ENCODE peak calls at places on chromosomes 11 and 22, in eight cellular contexts. K, G, H, D, P, I, S and U are unnamed samples.

GRCh38 chr11:77322506-77322905 is 21.0 kb upstream of the GDPD4 start:
- DNase-seq in I (peak; percentile 8), H (no peak), P (no peak), G (no peak), S (no peak), D (no peak), K (no peak), U (no peak)

GRCh38 chr22:33274214-33274828 is 216.1 kb upstream of the SYN3 start:
- DNase-seq in I (no peak), S (peak; percentile 50), D (peak; percentile 71), G (peak; percentile 17), H (no peak), P (peak; percentile 22), K (no peak), U (peak; percentile 37)

GRCh38 chr11:114111369-114112042 is 52.0 kb downstream of the ZBTB16 start:
- DNase-seq in P (no peak), K (no peak), H (no peak), I (peak; percentile 18), S (no peak), G (no peak), D (no peak), U (no peak)

GRCh38 chr11:37710031-37710430 is 1112.0 kb upstream of the RAG2 start:
- DNase-seq in S (no peak), I (no peak), H (no peak), G (no peak), D (no peak), P (no peak), K (no peak), U (no peak)

GRCh38 chr11:76307978-76308747 is 72.8 kb downstream of the THAP12 start:
- DNase-seq in S (no peak), H (no peak), P (no peak), D (no peak), G (no peak), K (no peak), I (no peak), U (no peak)

GRCh38 chr22:43118953-43119458 is 8.5 kb downstream of the BIK start:
- DNase-seq in H (no peak), K (no peak), P (no peak), D (no peak), S (no peak), G (no peak), I (no peak), U (peak; percentile 62)

GRCh38 chr11:76577199-76577920 is 93.2 kb downstream of the LRRC32 start:
- DNase-seq in D (no peak), P (no peak), S (no peak), I (no peak), H (no peak), K (no peak), G (no peak), U (peak; percentile 56)

GRCh38 chr11:68297812-68298658 is 14.4 kb upstream of the LRP5 start:
- DNase-seq in S (peak; percentile 75), H (peak; percentile 70), D (peak; percentile 85), I (peak; percentile 65), P (peak; percentile 68), G (peak; percentile 78), K (peak; percentile 52), U (peak; percentile 95)

GRCh38 chr22:27139935-27140493 is 482.6 kb downstream of the MIAT start:
- DNase-seq in D (no peak), G (no peak), S (no peak), I (no peak), P (no peak), K (no peak), H (no peak), U (no peak)

GRCh38 chr22:47593291-47593690 is 830.8 kb downstream of the TBC1D22A start:
- DNase-seq in S (no peak), D (no peak), I (no peak), P (no peak), K (no peak), H (no peak), G (no peak), U (no peak)

GRCh38 chr11:119694334-119694733 is 34.7 kb downstream of the NECTIN1 start:
- DNase-seq in S (no peak), P (peak; percentile 84), G (no peak), K (no peak), I (no peak), D (no peak), H (no peak), U (peak; percentile 70)

GRCh38 chr22:41530612-41531421 is 13.5 kb downstream of the POLR3H start:
- DNase-seq in G (no peak), I (no peak), D (no peak), H (no peak), K (no peak), S (no peak), P (no peak), U (no peak)

GRCh38 chr11:24556693-24557092 is 59.8 kb downstream of the LUZP2 start:
- DNase-seq in S (no peak), I (no peak), H (no peak), G (no peak), K (no peak), D (no peak), P (no peak), U (no peak)

GRCh38 chr11:56932572-56933235 is 56.0 kb upstream of the OR5AK2 start:
- DNase-seq in K (peak; percentile 63), G (no peak), S (no peak), I (no peak), H (no peak), P (no peak), D (no peak), U (no peak)

GRCh38 chr11:72239849-72240460 is 4.0 kb downstream of the PHOX2A start:
- DNase-seq in S (no peak), P (peak; percentile 23), H (no peak), I (no peak), G (no peak), D (peak; percentile 43), K (no peak), U (peak; percentile 67)

GRCh38 chr22:32335471-32335870 is 22.2 kb upstream of the RFPL3 start:
- DNase-seq in D (no peak), G (no peak), K (no peak), H (no peak), S (no peak), I (no peak), P (no peak), U (no peak)

GRCh38 chr22:26679003-26679629 is 21.7 kb downstream of the MIAT start:
- DNase-seq in I (peak; percentile 48), S (peak; percentile 83), P (peak; percentile 74), D (peak; percentile 84), H (peak; percentile 79), G (peak; percentile 73), K (peak; percentile 53), U (peak; percentile 78)

GRCh38 chr22:49622241-49623105 is 205.2 kb downstream of the BRD1 start:
- DNase-seq in I (no peak), G (no peak), K (no peak), D (no peak), P (no peak), H (no peak), S (no peak), U (no peak)

GRCh38 chr11:118633979-118634378 is 26.6 kb downstream of the PHLDB1 start:
- DNase-seq in G (no peak), S (no peak), P (no peak), I (no peak), D (no peak), H (no peak), K (no peak), U (no peak)

DNA sequence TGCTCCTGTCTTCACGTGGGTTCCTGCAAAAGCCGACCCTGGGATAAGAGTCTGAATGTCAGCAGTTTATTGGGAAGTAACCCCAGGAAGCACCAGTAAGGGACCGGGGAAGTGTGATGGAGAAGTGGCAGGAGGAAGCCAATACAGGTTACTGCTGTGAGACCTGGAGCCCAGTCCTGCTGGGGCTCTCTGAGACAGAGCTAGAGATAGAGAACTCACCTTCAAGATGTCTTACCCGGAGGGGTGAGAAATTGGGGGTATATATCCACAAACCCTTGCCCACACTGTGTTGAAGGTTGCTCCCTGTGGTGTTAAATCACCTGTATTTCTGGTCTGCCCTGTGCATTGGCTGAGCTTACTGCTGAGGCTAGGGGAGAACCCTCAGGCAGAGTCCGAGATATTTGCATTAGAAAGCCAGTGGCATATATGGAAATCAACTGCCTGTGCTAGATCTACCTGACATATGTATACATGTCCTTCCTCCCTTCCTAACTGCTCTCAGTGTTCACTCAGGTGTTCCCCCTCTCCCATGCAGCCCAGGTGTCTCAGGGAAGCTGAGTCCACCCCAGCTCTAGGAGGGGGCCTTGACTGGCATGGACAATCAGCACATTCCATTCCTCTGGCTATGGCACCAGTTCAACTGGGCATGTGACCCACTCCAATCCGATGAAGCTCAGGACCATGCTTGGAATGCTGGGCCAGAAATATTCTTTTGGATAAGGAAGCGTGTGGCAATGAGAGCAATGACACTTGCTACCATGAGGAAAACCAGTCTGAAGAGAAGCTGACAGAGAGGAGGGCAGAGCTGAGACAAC is 6.8 kb upstream of the MICAL2 start:
- DNase-seq in G (no peak), I (no peak), S (no peak), P (no peak), K (no peak), D (no peak), H (no peak), U (no peak)
- H3K27ac ChIP-seq in G (no peak overlapping the region), I (no peak overlapping the region), S (no peak overlapping the region), P (no peak overlapping the region), K (no peak overlapping the region), D (no peak overlapping the region), H (no peak overlapping the region), U (no peak overlapping the region)

GRCh38 chr11:113090716-113091577 is 129.7 kb downstream of the NCAM1 start:
- DNase-seq in K (no peak), D (no peak), S (no peak), H (no peak), G (no peak), I (no peak), P (no peak), U (no peak)
- H3K27ac ChIP-seq in K (no peak overlapping the region), D (no peak overlapping the region), S (no peak overlapping the region), H (no peak overlapping the region), G (peak overlapping the region; percentile 19), I (no peak overlapping the region), P (no peak overlapping the region), U (no peak overlapping the region)

GRCh38 chr22:44711701-44712100 is 9.7 kb downstream of the PRR5 start:
- DNase-seq in I (no peak), D (no peak), H (no peak), S (no peak), K (no peak), G (no peak), P (no peak), U (no peak)

GRCh38 chr22:44707752-44708151 is 5.7 kb downstream of the PRR5 start:
- DNase-seq in I (no peak), S (no peak), K (no peak), H (no peak), G (no peak), D (no peak), P (no peak), U (no peak)

GRCh38 chr22:44711236-44711560 is 9.2 kb downstream of the PRR5 start:
- DNase-seq in K (no peak), G (no peak), P (no peak), D (no peak), S (no peak), H (no peak), I (no peak), U (no peak)

GRCh38 chr22:44710474-44711235 is 8.7 kb downstream of the PRR5 start:
- DNase-seq in H (no peak), K (no peak), G (no peak), I (no peak), D (no peak), S (no peak), P (no peak), U (peak; percentile 92)

GRCh38 chr22:44709881-44710400 is 7.9 kb downstream of the PRR5 start:
- DNase-seq in D (no peak), S (no peak), G (no peak), K (no peak), H (no peak), P (no peak), I (no peak), U (no peak)
- H3K27ac ChIP-seq in D (no peak overlapping the region), S (no peak overlapping the region), G (no peak overlapping the region), K (no peak overlapping the region), H (no peak overlapping the region), P (no peak overlapping the region), I (no peak overlapping the region), U (peak overlapping the region; percentile 53)

GRCh38 chr11:116888884-116889549 is 51.6 kb upstream of the APOA1 start:
- DNase-seq in S (no peak), I (no peak), P (no peak), D (no peak), H (no peak), K (no peak), G (no peak), U (no peak)
- H3K27ac ChIP-seq in S (no peak overlapping the region), I (peak overlapping the region; percentile 35), P (no peak overlapping the region), D (no peak overlapping the region), H (no peak overlapping the region), K (no peak overlapping the region), G (no peak overlapping the region), U (no peak overlapping the region)